ENCODE peak calls at places on chromosomes 12 and 14, in four cellular contexts. B is fibroblast of the aortic adventitia, U is tibial nerve, I is lower leg skin. H is an unnamed sample.

GRCh38 chr12:3820122-3820521 is 53.1 kb downstream of the PARP11 start:
- DNase-seq in B (no peak), U (no peak), I (no peak), H (peak; percentile 47)

GRCh38 chr14:99910337-99911268 is 117.4 kb downstream of the EML1 start:
- DNase-seq in B (peak; percentile 81), U (no peak), I (no peak), H (peak; percentile 95)

GRCh38 chr14:29637406-29637805 is 290.2 kb downstream of the PRKD1 start:
- DNase-seq in B (peak; percentile 67), U (peak; percentile 81), I (peak; percentile 48), H (peak; percentile 90)

GRCh38 chr12:124916370-124917134 is 2.1 kb upstream of the UBC start:
- DNase-seq in B (peak; percentile 96), U (peak; percentile 85), I (peak; percentile 91), H (peak; percentile 94)

GRCh38 chr12:48037267-48037915 is 33.1 kb upstream of the COL2A1 start:
- DNase-seq in B (peak; percentile 4), U (no peak), I (no peak), H (peak; percentile 70)

GRCh38 chr14:93686313-93686712 is 102.0 kb downstream of the PRIMA1 start:
- DNase-seq in B (no peak), U (no peak), I (no peak), H (no peak)

GRCh38 chr14:99287269-99287942 is 15.4 kb upstream of the BCL11B start:
- DNase-seq in B (no peak), U (no peak), I (no peak), H (no peak)

GRCh38 chr14:56759094-56759493 is 51.2 kb downstream of the OTX2 start:
- DNase-seq in B (no peak), U (no peak), I (no peak), H (no peak)

GRCh38 chr12:57085999-57086950 is 2.6 kb upstream of the NAB2 start:
- DNase-seq in B (peak; percentile 82), U (peak; percentile 63), I (no peak), H (peak; percentile 82)

GRCh38 chr12:17284873-17285272 is 678.9 kb upstream of the LMO3 start:
- DNase-seq in B (no peak), U (no peak), I (no peak), H (no peak)

GRCh38 chr12:78473136-78473535 is 391.4 kb upstream of the SYT1 start:
- DNase-seq in B (peak; percentile 63), U (no peak), I (no peak), H (peak; percentile 70)

GRCh38 chr12:113241191-113242017 is 20.1 kb downstream of the TPCN1 start:
- DNase-seq in B (peak; percentile 47), U (peak; percentile 57), I (no peak), H (peak; percentile 85)

GRCh38 chr12:82708507-82708906 is 21.8 kb downstream of the TMTC2 start:
- DNase-seq in B (no peak), U (no peak), I (no peak), H (peak; percentile 30)

GRCh38 chr14:49853572-49854375 is 1.2 kb upstream of the NEMF start:
- DNase-seq in B (peak; percentile 86), U (peak; percentile 73), I (peak; percentile 77), H (peak; percentile 93)

GRCh38 chr12:3622732-3623690 is 129.9 kb downstream of the CRACR2A start:
- DNase-seq in B (no peak), U (no peak), I (no peak), H (no peak)

GRCh38 chr12:80031229-80031628 is 68.1 kb upstream of the OTOGL start:
- DNase-seq in B (no peak), U (no peak), I (no peak), H (no peak)

GRCh38 chr12:3833670-3834310 is 39.4 kb downstream of the PARP11 start:
- DNase-seq in B (no peak), U (no peak), I (no peak), H (no peak)

GRCh38 chr12:75997658-75998057 is 33.9 kb downstream of the PHLDA1 start:
- DNase-seq in B (no peak), U (no peak), I (no peak), H (no peak)

GRCh38 chr14:32933623-32933942 is 5.1 kb upstream of the NPAS3 start:
- DNase-seq in B (peak; percentile 24), U (no peak), I (no peak), H (peak; percentile 69)

GRCh38 chr12:125198647-125199046 is 133.4 kb downstream of the AACS start:
- DNase-seq in B (no peak), U (no peak), I (no peak), H (no peak)

GRCh38 chr12:61291647-61292046 is 968.6 kb upstream of the USP15 start:
- DNase-seq in B (no peak), U (no peak), I (no peak), H (peak; percentile 26)

GRCh38 chr12:114697741-114698565 is 14.0 kb upstream of the TBX3 start:
- DNase-seq in B (peak; percentile 23), U (no peak), I (no peak), H (no peak)

GRCh38 chr12:61011767-61012423 is 1248.3 kb upstream of the USP15 start:
- DNase-seq in B (no peak), U (no peak), I (no peak), H (no peak)

GRCh38 chr12:104708891-104709290 is 249.2 kb downstream of the SLC41A2 start:
- DNase-seq in B (no peak), U (no peak), I (no peak), H (no peak)
- H3K4me3 ChIP-seq in B (no peak overlapping the region), U (no peak overlapping the region), I (no peak overlapping the region), H (no peak overlapping the region)

DNA sequence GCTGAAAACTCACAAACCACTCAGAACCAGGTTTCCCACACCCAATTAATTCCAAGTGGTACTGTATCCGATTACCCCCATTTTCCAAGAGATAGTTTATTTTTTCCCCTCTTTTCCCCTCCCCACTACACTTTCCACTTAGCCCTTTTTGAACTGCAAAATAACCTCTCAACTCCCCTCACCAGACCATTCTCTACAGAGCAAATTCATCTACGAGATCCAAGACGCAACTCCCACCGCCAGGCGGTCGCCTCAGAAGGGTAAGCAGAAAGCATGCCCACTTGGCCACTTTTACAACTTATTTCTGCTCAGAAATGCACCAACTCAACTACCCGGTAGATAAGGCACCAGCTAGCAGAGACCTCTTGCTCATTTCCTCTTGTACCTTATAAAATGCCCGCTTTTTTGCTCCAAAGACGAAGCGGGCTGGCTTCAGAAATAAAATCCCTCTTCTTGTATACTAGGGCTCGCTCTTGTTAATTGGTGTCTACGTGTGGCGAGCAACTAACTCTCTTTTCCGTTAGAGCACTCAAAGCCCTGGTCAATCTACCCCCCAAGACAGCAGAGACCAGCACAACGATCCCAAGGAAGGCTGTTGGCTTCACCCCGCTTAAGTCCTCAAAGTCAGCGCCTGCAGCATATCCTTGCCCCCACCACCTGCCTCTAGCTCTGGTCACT is 910 bp upstream of the SRP54 start:
- DNase-seq in B (no peak), U (peak; percentile 7), I (peak; percentile 19), H (peak; percentile 66)
- TF ChIP-seq CTCF in B (peak; percentile 59), U (peak; percentile 9), I (peak; percentile 38), H (peak; percentile 57)

GRCh38 chr12:31524791-31525495 is 66.0 kb downstream of the DENND5B start:
- DNase-seq in B (peak; percentile 56), U (no peak), I (no peak), H (peak; percentile 72)
- H3K4me3 ChIP-seq in B (no peak overlapping the region), U (no peak overlapping the region), I (no peak overlapping the region), H (no peak overlapping the region)

DNA sequence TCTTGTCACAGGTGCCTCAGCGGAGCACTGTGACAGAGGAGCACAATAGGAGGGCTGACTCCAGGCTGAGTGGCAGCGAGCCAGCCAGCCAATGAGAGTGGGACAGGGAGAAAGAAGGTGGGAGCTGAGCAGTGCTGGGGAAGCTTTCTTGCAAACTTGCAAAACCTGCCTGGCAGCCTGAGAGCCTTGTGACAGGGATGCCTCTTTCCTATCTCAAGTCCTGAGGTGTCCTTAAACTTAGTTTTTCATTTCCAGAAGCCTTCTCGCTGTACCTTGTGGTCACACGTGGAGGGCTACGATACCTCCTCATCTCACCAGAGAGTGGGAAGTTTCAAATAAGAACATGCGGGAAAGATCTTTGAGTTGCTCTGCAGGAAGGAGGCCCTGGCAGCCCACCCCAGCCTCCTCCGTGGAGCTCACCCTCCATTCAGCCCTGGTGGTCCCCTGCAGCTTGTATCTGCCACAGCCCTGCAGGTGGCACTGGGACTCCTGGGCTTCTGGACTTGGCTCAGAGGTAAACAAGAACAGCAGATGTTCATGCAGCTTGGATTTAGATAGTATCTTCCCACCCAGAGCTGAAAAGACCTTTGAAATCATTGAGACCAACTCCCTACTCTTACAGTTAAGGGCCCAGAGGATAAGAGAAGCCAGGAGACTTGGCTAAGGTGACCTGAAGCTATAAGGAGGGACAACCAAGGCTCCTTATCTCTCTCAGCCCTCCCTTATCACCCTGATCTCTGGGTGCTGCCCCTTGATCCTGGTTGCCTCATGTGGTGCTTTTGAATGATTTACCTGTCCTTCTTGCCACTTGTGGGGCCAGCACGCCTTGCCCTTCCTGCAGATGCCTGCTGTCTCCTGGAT is 153.5 kb upstream of the MAX start:
- DNase-seq in B (peak; percentile 26), U (no peak), I (peak; percentile 53), H (peak; percentile 48)
- TF ChIP-seq CTCF in B (no peak), U (no peak), I (no peak), H (peak; percentile 7)

GRCh38 chr14:59588136-59588535 is 11.5 kb upstream of the CCDC175 start:
- DNase-seq in B (no peak), U (no peak), I (no peak), H (peak; percentile 74)
- H3K4me3 ChIP-seq in B (no peak overlapping the region), U (no peak overlapping the region), I (no peak overlapping the region), H (no peak overlapping the region)

GRCh38 chr12:28034271-28034670 is 61.7 kb upstream of the PTHLH start:
- DNase-seq in B (no peak), U (no peak), I (no peak), H (no peak)
- TF ChIP-seq CTCF in B (no peak), U (no peak), I (no peak), H (no peak)

GRCh38 chr12:19131020-19131431 is 1.5 kb downstream of the PLEKHA5 start:
- DNase-seq in B (peak; percentile 59), U (peak; percentile 14), I (no peak), H (peak; percentile 60)

GRCh38 chr12:19127270-19127669 is 2.3 kb upstream of the PLEKHA5 start:
- DNase-seq in B (no peak), U (no peak), I (no peak), H (no peak)

GRCh38 chr12:19129121-19129485 is 430 bp upstream of the PLEKHA5 start:
- DNase-seq in B (peak; percentile 51), U (no peak), I (no peak), H (peak; percentile 46)

GRCh38 chr12:19129486-19130223 is at the start of gene PLEKHA5:
- DNase-seq in B (peak; percentile 57), U (peak; percentile 52), I (peak; percentile 33), H (peak; percentile 81)

DNA sequence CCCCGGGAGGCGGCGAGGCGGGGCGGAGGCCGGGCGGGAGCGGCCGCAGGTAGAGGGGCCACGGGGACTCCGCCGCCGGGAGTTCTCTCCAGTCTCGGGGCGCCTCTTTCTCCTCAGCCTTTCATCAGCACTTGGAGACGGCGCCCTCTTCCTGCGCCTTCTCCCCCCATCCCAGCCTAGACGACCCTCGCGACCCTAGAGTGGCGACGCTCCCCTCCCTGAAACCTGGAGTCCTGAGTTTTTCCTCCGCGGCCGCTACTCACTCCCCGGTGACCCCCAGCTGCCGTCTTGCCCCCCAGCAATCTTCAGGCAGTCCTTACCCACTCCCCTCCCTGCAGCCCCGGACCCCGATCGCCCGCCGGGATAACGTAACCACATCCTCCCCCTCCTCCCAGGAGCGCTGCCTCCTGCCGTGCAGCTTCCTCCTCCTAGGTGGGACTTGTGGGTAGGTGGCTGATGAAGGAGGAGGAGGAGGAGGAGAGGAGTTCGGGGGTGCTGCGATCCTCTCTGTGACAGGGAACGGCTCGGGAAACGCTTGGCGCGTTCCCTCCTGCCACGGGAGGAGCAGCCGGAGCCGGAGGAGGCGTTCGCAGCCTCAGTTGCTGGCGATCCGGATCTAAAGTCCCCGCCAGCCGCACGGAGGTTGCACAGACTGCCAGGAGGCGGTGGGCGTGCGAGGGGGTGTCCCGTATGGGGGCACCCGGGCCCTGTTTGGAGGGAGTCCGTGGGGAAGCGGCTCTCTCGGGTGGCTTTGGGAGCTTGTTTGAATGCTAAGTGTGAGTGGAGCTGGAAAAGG is 889 bp downstream of the PLEKHA5 start:
- DNase-seq in B (peak; percentile 29), U (peak; percentile 11), I (peak; percentile 28), H (peak; percentile 28)
- H3K4me3 ChIP-seq in B (peak overlapping the region; percentile 87), U (peak overlapping the region; percentile 85), I (peak overlapping the region; percentile 91), H (peak overlapping the region; percentile 93)